ENCODE peak calls at places on chromosomes 11 and 22, in five cellular contexts. Z is endothelial cell, F is T-helper 2 cell, S is stromal cell of bone marrow, T is SW 1271. P is an unnamed sample.

GRCh38 chr11:65188486-65188885 is 6.8 kb downstream of the CAPN1 start:
- DNase-seq in Z (no peak), F (no peak), S (no peak), T (no peak), P (no peak)

GRCh38 chr22:21981874-21982273 is 713 bp downstream of the TOP3B start:
- DNase-seq in Z (no peak), F (no peak), S (no peak), T (no peak), P (no peak)

GRCh38 chr11:77883775-77884174 is 62.8 kb downstream of the AAMDC start:
- DNase-seq in Z (no peak), F (no peak), S (no peak), T (no peak), P (no peak)

GRCh38 chr11:86152006-86152862 is 83.3 kb upstream of the PICALM start:
- DNase-seq in Z (no peak), F (no peak), S (no peak), T (peak), P (no peak)

GRCh38 chr11:119339581-119340334 is 925 bp downstream of the C1QTNF5 start:
- DNase-seq in Z (peak), F (no peak), S (no peak), T (peak), P (no peak)

GRCh38 chr11:11985016-11985715 is 23.3 kb downstream of the DKK3 start:
- DNase-seq in Z (no peak), F (no peak), S (no peak), T (peak), P (peak)

GRCh38 chr22:50660306-50660705 is 12.3 kb upstream of the SHANK3 start:
- DNase-seq in Z (no peak), F (no peak), S (no peak), T (no peak), P (no peak)

GRCh38 chr11:60734271-60734670 is 9.8 kb downstream of the MS4A18 start:
- DNase-seq in Z (no peak), F (no peak), S (no peak), T (no peak), P (no peak)

GRCh38 chr11:80748207-80748606 is 1307.4 kb upstream of the TENM4 start:
- DNase-seq in Z (no peak), F (no peak), S (no peak), T (no peak), P (no peak)

GRCh38 chr11:16605440-16605970 is 132.9 kb upstream of the C11orf58 start:
- DNase-seq in Z (peak), F (no peak), S (peak), T (no peak), P (no peak)

GRCh38 chr11:130648601-130649000 is 200.2 kb downstream of the ADAMTS15 start:
- DNase-seq in Z (no peak), F (no peak), S (no peak), T (no peak), P (no peak)

GRCh38 chr11:95985174-95985808 is 61.4 kb upstream of the MTMR2 start:
- DNase-seq in Z (no peak), F (no peak), S (no peak), T (no peak), P (no peak)

GRCh38 chr22:37177755-37178154 is 10.3 kb downstream of the C1QTNF6 start:
- DNase-seq in Z (no peak), F (no peak), S (no peak), T (no peak), P (no peak)

GRCh38 chr11:117704416-117705150 is 92.4 kb downstream of the DSCAML1 start:
- DNase-seq in Z (no peak), F (no peak), S (no peak), T (no peak), P (no peak)

GRCh38 chr11:59174664-59175033 is 2.7 kb downstream of the DTX4 start:
- DNase-seq in Z (no peak), F (no peak), S (no peak), T (no peak), P (peak)

GRCh38 chr22:28940441-28940840 is 57.1 kb downstream of the ZNRF3 start:
- DNase-seq in Z (no peak), F (no peak), S (no peak), T (no peak), P (no peak)

GRCh38 chr11:46446343-46446751 is 54.8 kb upstream of the CHRM4 start:
- DNase-seq in Z (no peak), F (no peak), S (peak), T (no peak), P (no peak)

GRCh38 chr11:20672575-20672974 is 3.2 kb downstream of the NELL1 start:
- DNase-seq in Z (no peak), F (no peak), S (no peak), T (peak), P (no peak)

GRCh38 chr11:112548641-112549040 is 288.0 kb upstream of the PLET1 start:
- DNase-seq in Z (no peak), F (no peak), S (no peak), T (no peak), P (no peak)

GRCh38 chr11:31069447-31070205 is 299.9 kb downstream of the DCDC1 start:
- DNase-seq in Z (no peak), F (no peak), S (no peak), T (no peak), P (no peak)

GRCh38 chr11:126978155-126978554 is 22.4 kb downstream of the KIRREL3 start:
- DNase-seq in Z (no peak), F (no peak), S (no peak), T (no peak), P (no peak)

GRCh38 chr11:131906963-131907362 is 536.5 kb downstream of the NTM start:
- DNase-seq in Z (no peak), F (no peak), S (no peak), T (no peak), P (no peak)

GRCh38 chr11:6481012-6481923 is at the start of the genes ARFIP2 and TIMM10B:
- DNase-seq in Z (peak), F (peak), S (peak), T (peak), P (peak)

GRCh38 chr22:30044369-30044768 is 35.9 kb upstream of the HORMAD2 start:
- DNase-seq in Z (no peak), F (no peak), S (peak), T (no peak), P (peak)

GRCh38 chr22:46637711-46638600 is 17.8 kb downstream of the GRAMD4 start:
- DNase-seq in Z (no peak), F (no peak), S (no peak), T (no peak), P (no peak)

GRCh38 chr11:131033151-131033651 is 116.9 kb upstream of the SNX19 start:
- DNase-seq in Z (no peak), F (no peak), S (peak), T (peak), P (peak)

GRCh38 chr22:29331213-29331612 is 15.7 kb upstream of the RASL10A start:
- DNase-seq in Z (no peak), F (no peak), S (no peak), T (no peak), P (no peak)

GRCh38 chr11:44609028-44609782 is 43.7 kb downstream of the CD82 start:
- DNase-seq in Z (no peak), F (peak), S (no peak), T (no peak), P (no peak)

GRCh38 chr22:47394504-47395440 is 632.3 kb downstream of the TBC1D22A start:
- DNase-seq in Z (no peak), F (no peak), S (no peak), T (no peak), P (no peak)

GRCh38 chr11:117180020-117180419 is 1.5 kb downstream of the SIDT2 start:
- DNase-seq in Z (no peak), F (no peak), S (no peak), T (no peak), P (no peak)

GRCh38 chr11:68039526-68040086 is 781 bp downstream of the TCIRG1 start:
- DNase-seq in Z (no peak), F (no peak), S (no peak), T (no peak), P (no peak)

GRCh38 chr11:72668645-72669347 is 5.4 kb downstream of the PDE2A start:
- DNase-seq in Z (no peak), F (no peak), S (no peak), T (no peak), P (no peak)

GRCh38 chr11:57546869-57547518 is 9.6 kb downstream of the SMTNL1 start:
- DNase-seq in Z (no peak), F (no peak), S (no peak), T (peak), P (peak)

GRCh38 chr11:130403301-130403804 is 25.1 kb downstream of the ADAMTS8 start:
- DNase-seq in Z (no peak), F (no peak), S (peak), T (no peak), P (peak)

P was measured in GM04504.